ENCODE peak calls at places on chromosomes 7 and 10, in five cellular contexts. L, V, W, T and R are unnamed samples.

GRCh38 chr10:110568055-110568735 is 700 bp downstream of the SMC3 start:
- DNase-seq in L (peak; percentile 22), V (no peak), W (peak; percentile 39), T (peak; percentile 58), R (peak; percentile 33)

GRCh38 chr7:30659312-30659711 is 22.9 kb downstream of the CRHR2 start:
- DNase-seq in L (no peak), V (no peak), W (no peak), T (no peak), R (peak; percentile 19)

GRCh38 chr7:70829221-70830059 is 302.5 kb upstream of the GALNT17 start:
- DNase-seq in L (peak; percentile 10), V (peak; percentile 40), W (peak; percentile 80), T (peak; percentile 58), R (peak; percentile 36)

GRCh38 chr10:35335133-35335532 is 1.2 kb upstream of the CCNY start:
- DNase-seq in L (no peak), V (peak; percentile 31), W (no peak), T (no peak), R (no peak)

GRCh38 chr10:23918090-23918704 is 290.7 kb upstream of the KIAA1217 start:
- DNase-seq in L (no peak), V (no peak), W (no peak), T (no peak), R (peak; percentile 83)

GRCh38 chr10:50260791-50261281 is 9.5 kb upstream of the ASAH2 start:
- DNase-seq in L (no peak), V (no peak), W (no peak), T (peak; percentile 63), R (no peak)

GRCh38 chr10:1266033-1266802 is 210.0 kb downstream of the WDR37 start:
- DNase-seq in L (no peak), V (no peak), W (no peak), T (no peak), R (no peak)

GRCh38 chr10:35912615-35913170 is 270.6 kb upstream of the FZD8 start:
- DNase-seq in L (no peak), V (no peak), W (no peak), T (no peak), R (peak; percentile 59)

GRCh38 chr7:80520199-80520598 is 8.3 kb upstream of the GNAT3 start:
- DNase-seq in L (no peak), V (no peak), W (no peak), T (no peak), R (no peak)

GRCh38 chr10:100327007-100327700 is 2.9 kb downstream of the PKD2L1 start:
- DNase-seq in L (no peak), V (no peak), W (no peak), T (peak; percentile 86), R (no peak)

GRCh38 chr7:157782041-157782440 is 445.2 kb downstream of the DNAJB6 start:
- DNase-seq in L (no peak), V (no peak), W (no peak), T (no peak), R (no peak)

GRCh38 chr7:98659746-98660145 is 42.7 kb downstream of the NPTX2 start:
- DNase-seq in L (no peak), V (no peak), W (no peak), T (no peak), R (no peak)

GRCh38 chr10:62390497-62391176 is 16.5 kb downstream of the ZNF365 start:
- DNase-seq in L (no peak), V (no peak), W (no peak), T (no peak), R (no peak)

GRCh38 chr7:134462337-134462925 is 3.5 kb upstream of the AKR1B1 start:
- DNase-seq in L (no peak), V (peak; percentile 84), W (no peak), T (no peak), R (no peak)

GRCh38 chr7:157017639-157018327 is 7.3 kb upstream of the MNX1 start:
- DNase-seq in L (no peak), V (no peak), W (no peak), T (no peak), R (no peak)

GRCh38 chr10:33274096-33274785 is 60.2 kb downstream of the NRP1 start:
- DNase-seq in L (no peak), V (peak; percentile 41), W (no peak), T (no peak), R (peak; percentile 29)

GRCh38 chr10:79266092-79266491 is 81.2 kb upstream of the PPIF start:
- DNase-seq in L (no peak), V (no peak), W (no peak), T (peak; percentile 72), R (no peak)

GRCh38 chr10:33559105-33559504 is 224.6 kb upstream of the NRP1 start:
- DNase-seq in L (no peak), V (no peak), W (no peak), T (no peak), R (peak; percentile 37)

GRCh38 chr10:28738200-28738599 is 60.9 kb downstream of the BAMBI start:
- DNase-seq in L (no peak), V (no peak), W (peak; percentile 32), T (no peak), R (no peak)

GRCh38 chr7:2670720-2671391 is 17.1 kb upstream of the AMZ1 start:
- DNase-seq in L (peak; percentile 49), V (peak; percentile 39), W (peak; percentile 82), T (peak; percentile 66), R (peak; percentile 65)

GRCh38 chr7:130151591-130152269 is 53.5 kb downstream of the TMEM209 start:
- DNase-seq in L (no peak), V (no peak), W (no peak), T (no peak), R (no peak)

GRCh38 chr10:8350250-8350967 is 295.9 kb downstream of the GATA3 start:
- DNase-seq in L (no peak), V (no peak), W (no peak), T (no peak), R (no peak)

GRCh38 chr10:17229016-17229716 is 1.1 kb downstream of the VIM start:
- DNase-seq in L (peak; percentile 79), V (peak; percentile 90), W (peak; percentile 58), T (peak; percentile 75), R (peak; percentile 97)

GRCh38 chr7:157890921-157891401 is 554.2 kb downstream of the DNAJB6 start:
- DNase-seq in L (no peak), V (no peak), W (no peak), T (no peak), R (no peak)

GRCh38 chr10:26367771-26368170 is 70.4 kb upstream of the APBB1IP start:
- DNase-seq in L (no peak), V (peak; percentile 74), W (peak; percentile 53), T (no peak), R (peak; percentile 12)

GRCh38 chr7:21500117-21500516 is 42.7 kb upstream of the DNAH11 start:
- DNase-seq in L (no peak), V (no peak), W (no peak), T (no peak), R (no peak)

GRCh38 chr7:122311719-122312118 is 7.2 kb upstream of the FEZF1 start:
- DNase-seq in L (no peak), V (no peak), W (no peak), T (no peak), R (peak; percentile 43)

GRCh38 chr10:114541081-114541833 is 116.8 kb downstream of the ABLIM1 start:
- DNase-seq in L (peak; percentile 57), V (no peak), W (no peak), T (no peak), R (peak; percentile 32)

GRCh38 chr10:70656489-70656888 is 15.8 kb upstream of the ADAMTS14 start:
- DNase-seq in L (no peak), V (peak; percentile 76), W (no peak), T (no peak), R (peak; percentile 94)

GRCh38 chr10:43263551-43264323 is 3.1 kb downstream of the RASGEF1A start:
- DNase-seq in L (no peak), V (no peak), W (peak; percentile 38), T (no peak), R (no peak)

GRCh38 chr10:86954681-86955500 is 2.5 kb downstream of the MMRN2 start:
- DNase-seq in L (no peak), V (no peak), W (no peak), T (no peak), R (peak; percentile 17)

GRCh38 chr10:130983749-130984148 is 327.8 kb downstream of the TCERG1L start:
- DNase-seq in L (no peak), V (no peak), W (no peak), T (no peak), R (no peak)

GRCh38 chr10:126204320-126204719 is 184.0 kb downstream of the ADAM12 start:
- DNase-seq in L (no peak), V (peak; percentile 97), W (no peak), T (no peak), R (no peak)

GRCh38 chr7:132489776-132490237 is 86.5 kb downstream of the PLXNA4 start:
- DNase-seq in L (no peak), V (no peak), W (no peak), T (no peak), R (no peak)

GRCh38 chr10:104276192-104276591 is 7.2 kb downstream of the GSTO2 start:
- DNase-seq in L (no peak), V (no peak), W (no peak), T (no peak), R (no peak)

GRCh38 chr7:129969881-129970446 is 17.2 kb upstream of the UBE2H start:
- DNase-seq in L (no peak), V (peak; percentile 92), W (no peak), T (no peak), R (peak; percentile 94)